ENCODE peak calls at places on chromosomes 1 and 21, in four cellular contexts. X is PC-9, U is stromal cell of bone marrow, I is GM20000. Z is an unnamed sample.

GRCh38 chr1:30697977-30698376 is 25.4 kb downstream of the MATN1 start:
- DNase-seq in I (no peak), X (no peak), U (no peak), Z (peak; percentile 50)

GRCh38 chr1:243898278-243898677 is 48.2 kb upstream of the AKT3 start:
- DNase-seq in X (no peak), I (no peak), U (no peak), Z (no peak)

GRCh38 chr1:66383168-66383567 is 150.8 kb upstream of the SGIP1 start:
- DNase-seq in U (no peak), I (no peak), X (no peak), Z (no peak)

GRCh38 chr1:93346472-93346991 is 825 bp downstream of the DR1 start:
- DNase-seq in X (peak; percentile 59), I (peak; percentile 46), U (no peak), Z (peak; percentile 53)

GRCh38 chr21:26637346-26637745 is 64.3 kb upstream of the CYYR1 start:
- DNase-seq in X (no peak), U (no peak), I (no peak), Z (no peak)

GRCh38 chr1:204421441-204421840 is 9.8 kb upstream of the PPP1R15B start:
- DNase-seq in I (no peak), U (no peak), X (no peak), Z (no peak)

GRCh38 chr1:115327270-115327669 is 10.8 kb downstream of the NGF start:
- DNase-seq in U (no peak), I (no peak), X (no peak), Z (no peak)

GRCh38 chr1:220353229-220354012 is 81.2 kb upstream of the RAB3GAP2 start:
- DNase-seq in X (no peak), I (no peak), U (no peak), Z (no peak)

GRCh38 chr1:231460614-231461013 is 38.5 kb upstream of the EGLN1 start:
- DNase-seq in I (peak; percentile 47), X (no peak), U (peak; percentile 7), Z (peak; percentile 47)

GRCh38 chr1:62367005-62367547 is 47.8 kb upstream of the KANK4 start:
- DNase-seq in X (no peak), U (no peak), I (no peak), Z (no peak)

GRCh38 chr1:228212415-228212965 is 4.6 kb downstream of the OBSCN start:
- DNase-seq in I (no peak), U (no peak), X (no peak), Z (no peak)

GRCh38 chr1:17780916-17781315 is 25.8 kb downstream of the ACTL8 start:
- DNase-seq in U (no peak), X (no peak), I (no peak), Z (no peak)

GRCh38 chr1:10171105-10171767 is 39.1 kb upstream of the KIF1B start:
- DNase-seq in U (no peak), X (no peak), I (no peak), Z (no peak)

GRCh38 chr1:119631086-119631432 is 17.0 kb downstream of the ZNF697 start:
- DNase-seq in U (no peak), I (no peak), X (no peak), Z (no peak)

GRCh38 chr1:1841575-1841991 is 49.3 kb downstream of the GNB1 start:
- DNase-seq in X (no peak), U (no peak), I (no peak), Z (no peak)

Z was measured in GM13977.